ENCODE peak calls at places on chromosomes 5 and 9, in nine cellular contexts. One of them, this sample, is unnamed.
A peak's percentile ranks its signal among the peaks of the same experiment; 100 is the strongest.

GRCh38 chr5:8410618-8411017 is 541.7 kb downstream of the MTRR start:
- DNase-seq in heart left ventricle: no peak
- DNase-seq in fibroblast of lung: no peak
- DNase-seq in K562: no peak
- DNase-seq in RWPE2: no peak
- DNase-seq in left ventricle myocardium inferior: no peak
- DNase-seq in NT2/D1: no peak
- DNase-seq in lower lobe of right lung: no peak
- DNase-seq in upper lobe of right lung: no peak
- DNase-seq in this sample: no peak

GRCh38 chr5:149380466-149381121 is 1.5 kb upstream of the IL17B start:
- DNase-seq in heart left ventricle: peak; percentile 39
- DNase-seq in fibroblast of lung: no peak
- DNase-seq in K562: no peak
- DNase-seq in RWPE2: no peak
- DNase-seq in left ventricle myocardium inferior: no peak
- DNase-seq in NT2/D1: no peak
- DNase-seq in lower lobe of right lung: no peak
- DNase-seq in upper lobe of right lung: no peak
- DNase-seq in this sample: peak; percentile 72

GRCh38 chr5:96320797-96321196 is 112.3 kb downstream of the PCSK1 start:
- DNase-seq in heart left ventricle: no peak
- DNase-seq in fibroblast of lung: no peak
- DNase-seq in K562: no peak
- DNase-seq in RWPE2: no peak
- DNase-seq in left ventricle myocardium inferior: no peak
- DNase-seq in NT2/D1: no peak
- DNase-seq in lower lobe of right lung: no peak
- DNase-seq in upper lobe of right lung: no peak
- DNase-seq in this sample: no peak

GRCh38 chr9:88915916-88916315 is 75.4 kb upstream of the S1PR3 start:
- DNase-seq in heart left ventricle: no peak
- DNase-seq in fibroblast of lung: no peak
- DNase-seq in K562: no peak
- DNase-seq in RWPE2: no peak
- DNase-seq in left ventricle myocardium inferior: no peak
- DNase-seq in NT2/D1: no peak
- DNase-seq in lower lobe of right lung: no peak
- DNase-seq in upper lobe of right lung: no peak
- DNase-seq in this sample: no peak

GRCh38 chr5:62600560-62601252 is 22.1 kb downstream of the LRRC70 start:
- DNase-seq in heart left ventricle: no peak
- DNase-seq in fibroblast of lung: no peak
- DNase-seq in K562: no peak
- DNase-seq in RWPE2: no peak
- DNase-seq in left ventricle myocardium inferior: no peak
- DNase-seq in NT2/D1: no peak
- DNase-seq in lower lobe of right lung: no peak
- DNase-seq in upper lobe of right lung: no peak
- DNase-seq in this sample: no peak

GRCh38 chr5:38831909-38832308 is 13.9 kb upstream of the OSMR start:
- DNase-seq in heart left ventricle: no peak
- DNase-seq in fibroblast of lung: peak; percentile 66
- DNase-seq in K562: peak; percentile 36
- DNase-seq in RWPE2: no peak
- DNase-seq in left ventricle myocardium inferior: no peak
- DNase-seq in NT2/D1: no peak
- DNase-seq in lower lobe of right lung: no peak
- DNase-seq in upper lobe of right lung: no peak
- DNase-seq in this sample: no peak

GRCh38 chr5:159547466-159548195 is 217.3 kb upstream of the IL12B start:
- DNase-seq in heart left ventricle: no peak
- DNase-seq in fibroblast of lung: peak; percentile 6
- DNase-seq in K562: no peak
- DNase-seq in RWPE2: no peak
- DNase-seq in left ventricle myocardium inferior: no peak
- DNase-seq in NT2/D1: no peak
- DNase-seq in lower lobe of right lung: no peak
- DNase-seq in upper lobe of right lung: no peak
- DNase-seq in this sample: no peak

GRCh38 chr9:2359821-2360220 is 261.8 kb upstream of the VLDLR start:
- DNase-seq in heart left ventricle: no peak
- DNase-seq in fibroblast of lung: no peak
- DNase-seq in K562: no peak
- DNase-seq in RWPE2: no peak
- DNase-seq in left ventricle myocardium inferior: no peak
- DNase-seq in NT2/D1: peak; percentile 38
- DNase-seq in lower lobe of right lung: no peak
- DNase-seq in upper lobe of right lung: no peak
- DNase-seq in this sample: no peak

GRCh38 chr9:2662496-2662895 is 40.9 kb downstream of the VLDLR start:
- DNase-seq in heart left ventricle: no peak
- DNase-seq in fibroblast of lung: no peak
- DNase-seq in K562: no peak
- DNase-seq in RWPE2: no peak
- DNase-seq in left ventricle myocardium inferior: no peak
- DNase-seq in NT2/D1: peak; percentile 38
- DNase-seq in lower lobe of right lung: no peak
- DNase-seq in upper lobe of right lung: no peak
- DNase-seq in this sample: no peak

GRCh38 chr5:142815469-142815868 is 45.3 kb downstream of the ARHGAP26 start:
- DNase-seq in heart left ventricle: no peak
- DNase-seq in fibroblast of lung: no peak
- DNase-seq in K562: no peak
- DNase-seq in RWPE2: no peak
- DNase-seq in left ventricle myocardium inferior: no peak
- DNase-seq in NT2/D1: no peak
- DNase-seq in lower lobe of right lung: no peak
- DNase-seq in upper lobe of right lung: no peak
- DNase-seq in this sample: no peak

GRCh38 chr5:94375801-94376200 is 242.6 kb downstream of the KIAA0825 start:
- DNase-seq in heart left ventricle: no peak
- DNase-seq in fibroblast of lung: no peak
- DNase-seq in K562: no peak
- DNase-seq in RWPE2: no peak
- DNase-seq in left ventricle myocardium inferior: no peak
- DNase-seq in NT2/D1: no peak
- DNase-seq in lower lobe of right lung: no peak
- DNase-seq in upper lobe of right lung: no peak
- DNase-seq in this sample: no peak

GRCh38 chr9:70110194-70111041 is 66.8 kb downstream of the MAMDC2 start:
- DNase-seq in heart left ventricle: no peak
- DNase-seq in fibroblast of lung: no peak
- DNase-seq in K562: no peak
- DNase-seq in RWPE2: no peak
- DNase-seq in left ventricle myocardium inferior: no peak
- DNase-seq in NT2/D1: no peak
- DNase-seq in lower lobe of right lung: no peak
- DNase-seq in upper lobe of right lung: no peak
- DNase-seq in this sample: no peak

GRCh38 chr9:82865524-82865923 is 197.4 kb downstream of the RASEF start:
- DNase-seq in heart left ventricle: no peak
- DNase-seq in fibroblast of lung: no peak
- DNase-seq in K562: no peak
- DNase-seq in RWPE2: no peak
- DNase-seq in left ventricle myocardium inferior: no peak
- DNase-seq in NT2/D1: no peak
- DNase-seq in lower lobe of right lung: no peak
- DNase-seq in upper lobe of right lung: no peak
- DNase-seq in this sample: no peak

GRCh38 chr5:67619636-67620035 is 423.0 kb upstream of the CD180 start:
- DNase-seq in heart left ventricle: no peak
- DNase-seq in fibroblast of lung: peak; percentile 21
- DNase-seq in K562: no peak
- DNase-seq in RWPE2: no peak
- DNase-seq in left ventricle myocardium inferior: no peak
- DNase-seq in NT2/D1: no peak
- DNase-seq in lower lobe of right lung: no peak
- DNase-seq in upper lobe of right lung: no peak
- DNase-seq in this sample: no peak

GRCh38 chr5:136166909-136167308 is 26.1 kb downstream of the SMIM32 start:
- DNase-seq in heart left ventricle: no peak
- DNase-seq in fibroblast of lung: no peak
- DNase-seq in K562: no peak
- DNase-seq in RWPE2: no peak
- DNase-seq in left ventricle myocardium inferior: no peak
- DNase-seq in NT2/D1: no peak
- DNase-seq in lower lobe of right lung: no peak
- DNase-seq in upper lobe of right lung: no peak
- DNase-seq in this sample: no peak

GRCh38 chr9:126033318-126033717 is 286.1 kb downstream of the PBX3 start:
- DNase-seq in heart left ventricle: no peak
- DNase-seq in fibroblast of lung: no peak
- DNase-seq in K562: no peak
- DNase-seq in RWPE2: no peak
- DNase-seq in left ventricle myocardium inferior: no peak
- DNase-seq in NT2/D1: no peak
- DNase-seq in lower lobe of right lung: no peak
- DNase-seq in upper lobe of right lung: no peak
- DNase-seq in this sample: no peak

GRCh38 chr9:127112056-127112455 is 10.4 kb downstream of the ANGPTL2 start:
- DNase-seq in heart left ventricle: peak; percentile 79
- DNase-seq in fibroblast of lung: no peak
- DNase-seq in K562: peak; percentile 47
- DNase-seq in RWPE2: no peak
- DNase-seq in left ventricle myocardium inferior: peak; percentile 63
- DNase-seq in NT2/D1: peak; percentile 95
- DNase-seq in lower lobe of right lung: peak; percentile 61
- DNase-seq in upper lobe of right lung: no peak
- DNase-seq in this sample: peak; percentile 71

GRCh38 chr9:96460470-96460869 is 10.5 kb downstream of the HABP4 start:
- DNase-seq in heart left ventricle: no peak
- DNase-seq in fibroblast of lung: no peak
- DNase-seq in K562: no peak
- DNase-seq in RWPE2: no peak
- DNase-seq in left ventricle myocardium inferior: no peak
- DNase-seq in NT2/D1: no peak
- DNase-seq in lower lobe of right lung: no peak
- DNase-seq in upper lobe of right lung: no peak
- DNase-seq in this sample: no peak
- H3K4me3 ChIP-seq in heart left ventricle: no peak overlapping the region
- H3K4me3 ChIP-seq in fibroblast of lung: no peak overlapping the region
- H3K4me3 ChIP-seq in K562: no peak overlapping the region
- H3K4me3 ChIP-seq in RWPE2: no peak overlapping the region
- H3K4me3 ChIP-seq in left ventricle myocardium inferior: no peak overlapping the region
- H3K4me3 ChIP-seq in NT2/D1: no peak overlapping the region
- H3K4me3 ChIP-seq in lower lobe of right lung: no peak overlapping the region
- H3K4me3 ChIP-seq in upper lobe of right lung: no peak overlapping the region
- H3K4me3 ChIP-seq in this sample: no peak overlapping the region

GRCh38 chr9:136685216-136685615 is 2.0 kb downstream of the AGPAT2 start:
- DNase-seq in heart left ventricle: no peak
- DNase-seq in fibroblast of lung: no peak
- DNase-seq in K562: no peak
- DNase-seq in RWPE2: no peak
- DNase-seq in left ventricle myocardium inferior: no peak
- DNase-seq in NT2/D1: no peak
- DNase-seq in lower lobe of right lung: no peak
- DNase-seq in upper lobe of right lung: no peak
- DNase-seq in this sample: no peak
- H3K27me3 ChIP-seq in heart left ventricle: no peaks in the 10 kb centered on the region
- H3K27me3 ChIP-seq in fibroblast of lung: no peaks in the 10 kb centered on the region
- H3K27me3 ChIP-seq in K562: no peaks in the 10 kb centered on the region
- H3K27me3 ChIP-seq in RWPE2: no peaks in the 10 kb centered on the region
- H3K27me3 ChIP-seq in left ventricle myocardium inferior: no peaks in the 10 kb centered on the region
- H3K27me3 ChIP-seq in NT2/D1: peaks cover 26% of the 10 kb centered on the region
- H3K27me3 ChIP-seq in lower lobe of right lung: no peaks in the 10 kb centered on the region
- H3K27me3 ChIP-seq in upper lobe of right lung: no peaks in the 10 kb centered on the region
- H3K27me3 ChIP-seq in this sample: no peaks in the 10 kb centered on the region

GRCh38 chr5:107668154-107668932 is 2.4 kb downstream of the EFNA5 start:
- DNase-seq in heart left ventricle: no peak
- DNase-seq in fibroblast of lung: no peak
- DNase-seq in K562: no peak
- DNase-seq in RWPE2: no peak
- DNase-seq in left ventricle myocardium inferior: no peak
- DNase-seq in NT2/D1: no peak
- DNase-seq in lower lobe of right lung: no peak
- DNase-seq in upper lobe of right lung: no peak
- DNase-seq in this sample: no peak

GRCh38 chr5:107665036-107665435 is 5.7 kb downstream of the EFNA5 start:
- DNase-seq in heart left ventricle: no peak
- DNase-seq in fibroblast of lung: no peak
- DNase-seq in K562: no peak
- DNase-seq in RWPE2: no peak
- DNase-seq in left ventricle myocardium inferior: no peak
- DNase-seq in NT2/D1: no peak
- DNase-seq in lower lobe of right lung: no peak
- DNase-seq in upper lobe of right lung: no peak
- DNase-seq in this sample: no peak

GRCh38 chr5:107668933-107669542 is 1.7 kb downstream of the EFNA5 start:
- DNase-seq in heart left ventricle: no peak
- DNase-seq in fibroblast of lung: peak; percentile 13
- DNase-seq in K562: no peak
- DNase-seq in RWPE2: no peak
- DNase-seq in left ventricle myocardium inferior: no peak
- DNase-seq in NT2/D1: peak; percentile 9
- DNase-seq in lower lobe of right lung: no peak
- DNase-seq in upper lobe of right lung: no peak
- DNase-seq in this sample: no peak

GRCh38 chr5:107663697-107664096 is 7.0 kb downstream of the EFNA5 start:
- DNase-seq in heart left ventricle: no peak
- DNase-seq in fibroblast of lung: no peak
- DNase-seq in K562: no peak
- DNase-seq in RWPE2: no peak
- DNase-seq in left ventricle myocardium inferior: no peak
- DNase-seq in NT2/D1: no peak
- DNase-seq in lower lobe of right lung: no peak
- DNase-seq in upper lobe of right lung: no peak
- DNase-seq in this sample: no peak

GRCh38 chr5:107666051-107666655 is 4.6 kb downstream of the EFNA5 start:
- DNase-seq in heart left ventricle: no peak
- DNase-seq in fibroblast of lung: no peak
- DNase-seq in K562: no peak
- DNase-seq in RWPE2: no peak
- DNase-seq in left ventricle myocardium inferior: no peak
- DNase-seq in NT2/D1: no peak
- DNase-seq in lower lobe of right lung: no peak
- DNase-seq in upper lobe of right lung: no peak
- DNase-seq in this sample: no peak
- H3K4me3 ChIP-seq in heart left ventricle: no peak overlapping the region
- H3K4me3 ChIP-seq in fibroblast of lung: no peak overlapping the region
- H3K4me3 ChIP-seq in K562: no peak overlapping the region
- H3K4me3 ChIP-seq in RWPE2: no peak overlapping the region
- H3K4me3 ChIP-seq in left ventricle myocardium inferior: peak overlapping the region; percentile 16
- H3K4me3 ChIP-seq in NT2/D1: no peak overlapping the region
- H3K4me3 ChIP-seq in lower lobe of right lung: no peak overlapping the region
- H3K4me3 ChIP-seq in upper lobe of right lung: no peak overlapping the region
- H3K4me3 ChIP-seq in this sample: no peak overlapping the region

GRCh38 chr9:21800931-21801682 is 1.3 kb upstream of the MTAP start:
- DNase-seq in heart left ventricle: no peak
- DNase-seq in fibroblast of lung: no peak
- DNase-seq in K562: no peak
- DNase-seq in RWPE2: no peak
- DNase-seq in left ventricle myocardium inferior: no peak
- DNase-seq in NT2/D1: no peak
- DNase-seq in lower lobe of right lung: no peak
- DNase-seq in upper lobe of right lung: no peak
- DNase-seq in this sample: no peak
- H3K27me3 ChIP-seq in heart left ventricle: no peaks in the 10 kb centered on the region
- H3K27me3 ChIP-seq in fibroblast of lung: no peaks in the 10 kb centered on the region
- H3K27me3 ChIP-seq in K562: no peaks in the 10 kb centered on the region
- H3K27me3 ChIP-seq in RWPE2: no peaks in the 10 kb centered on the region
- H3K27me3 ChIP-seq in left ventricle myocardium inferior: peaks cover 31% of the 10 kb centered on the region
- H3K27me3 ChIP-seq in NT2/D1: peaks cover 7% of the 10 kb centered on the region
- H3K27me3 ChIP-seq in lower lobe of right lung: no peaks in the 10 kb centered on the region
- H3K27me3 ChIP-seq in upper lobe of right lung: peaks cover 15% of the 10 kb centered on the region
- H3K27me3 ChIP-seq in this sample: no peaks in the 10 kb centered on the region

This sample was measured in right atrium auricular region.